ENCODE peak calls at places on chromosomes 4 and X, in ten cellular contexts. U is CD8-positive, alpha-beta memory T cell; H is activated effector memory CD4-positive, alpha-beta T cell treated with Interleukin-2 at 50 U/mL for 16 hours; J is stimulated activated CD4-positive, alpha-beta T cell treated with anti-CD3 and anti-CD28 coated beads, Interleukin-15, amount 100 ng/mL, for 1 hour; V is RPMI7951; I is NCI-H1092 treated with DMSO at 0.1 percent for 48 hours; X is GM04503; C is ureter; W is EL; B is activated CD4-positive, alpha-beta T cell treated with anti-CD3 and anti-CD28 coated beads, Interleukin-2, amount 10 ng/mL, durations not matched to agents 7 days and 5 days. L is an unnamed sample.

GRCh38 chr4:90095000-90095399 is 32.2 kb upstream of the CCSER1 start:
- DNase-seq in U (no peak), H (no peak), J (no peak), V (no peak), I (no peak), X (no peak), C (no peak), W (no peak), B (no peak), L (no peak)

GRCh38 chrX:152155766-152156310 is 17.5 kb upstream of the MAGEA10 start:
- DNase-seq in U (no peak), H (no peak), J (no peak), V (no peak), I (no peak), X (no peak), C (no peak), W (no peak), B (no peak), L (no peak)

GRCh38 chrX:22095306-22095705 is 63.2 kb downstream of the PHEX start:
- DNase-seq in U (no peak), H (no peak), J (no peak), V (peak; percentile 75), I (no peak), X (no peak), C (no peak), W (no peak), B (no peak), L (no peak)

GRCh38 chrX:37684426-37684825 is 1.2 kb upstream of the XK start:
- DNase-seq in U (no peak), H (no peak), J (no peak), V (no peak), I (no peak), X (no peak), C (no peak), W (no peak), B (no peak), L (no peak)

GRCh38 chrX:108304210-108304609 is 134.0 kb downstream of the COL4A6 start:
- DNase-seq in U (no peak), H (no peak), J (no peak), V (no peak), I (peak; percentile 50), X (no peak), C (no peak), W (no peak), B (no peak), L (no peak)

GRCh38 chrX:154373340-154374306 is 811 bp downstream of the FLNA start:
- DNase-seq in U (no peak), H (no peak), J (no peak), V (peak; percentile 77), I (peak; percentile 51), X (no peak), C (peak; percentile 75), W (peak; percentile 87), B (peak; percentile 37), L (no peak)

GRCh38 chrX:2707334-2707760 is 16.3 kb downstream of the CD99 start:
- DNase-seq in U (peak; percentile 37), H (peak; percentile 43), J (peak; percentile 25), V (peak; percentile 97), I (no peak), X (peak; percentile 91), C (peak; percentile 67), W (peak; percentile 96), B (peak; percentile 59), L (peak; percentile 72)

GRCh38 chr4:93876739-93877138 is 48.2 kb downstream of the ATOH1 start:
- DNase-seq in U (no peak), H (no peak), J (no peak), V (no peak), I (no peak), X (no peak), C (no peak), W (no peak), B (no peak), L (no peak)

GRCh38 chrX:104618106-104618895 is 52.3 kb downstream of the IL1RAPL2 start:
- DNase-seq in U (no peak), H (no peak), J (no peak), V (no peak), I (no peak), X (no peak), C (no peak), W (no peak), B (no peak), L (no peak)

GRCh38 chrX:6505960-6506359 is 29.0 kb downstream of the VCX3A start:
- DNase-seq in U (no peak), H (no peak), J (no peak), V (no peak), I (no peak), X (no peak), C (no peak), W (no peak), B (no peak), L (no peak)

GRCh38 chr4:173231916-173232315 is 63.3 kb downstream of the GALNT7 start:
- DNase-seq in U (no peak), H (no peak), J (no peak), V (peak; percentile 17), I (peak; percentile 29), X (no peak), C (no peak), W (peak; percentile 15), B (no peak), L (no peak)

GRCh38 chr4:174214102-174214878 is 69.2 kb downstream of the FBXO8 start:
- DNase-seq in U (no peak), H (no peak), J (no peak), V (no peak), I (no peak), X (no peak), C (no peak), W (no peak), B (peak; percentile 24), L (peak; percentile 29)

GRCh38 chr4:71239365-71239764 is 99.5 kb upstream of the SLC4A4 start:
- DNase-seq in U (no peak), H (no peak), J (no peak), V (no peak), I (no peak), X (no peak), C (no peak), W (peak; percentile 61), B (no peak), L (no peak)

GRCh38 chrX:124023838-124024238 is 62.3 kb downstream of the STAG2 start:
- DNase-seq in U (no peak), H (no peak), J (no peak), V (peak; percentile 1), I (no peak), X (peak; percentile 18), C (no peak), W (peak; percentile 21), B (no peak), L (no peak)

GRCh38 chrX:124045109-124045508 is 83.6 kb downstream of the STAG2 start:
- DNase-seq in U (no peak), H (no peak), J (no peak), V (no peak), I (no peak), X (no peak), C (no peak), W (no peak), B (no peak), L (no peak)

GRCh38 chr4:118865091-118865708 is 23.5 kb upstream of the SYNPO2 start:
- DNase-seq in U (peak; percentile 11), H (no peak), J (no peak), V (peak; percentile 67), I (peak; percentile 72), X (no peak), C (peak; percentile 52), W (peak; percentile 47), B (peak; percentile 33), L (peak; percentile 31)

GRCh38 chr4:142846729-142847606 is 867 bp upstream of the INPP4B start:
- DNase-seq in U (peak; percentile 52), H (peak; percentile 65), J (peak; percentile 55), V (no peak), I (peak; percentile 18), X (no peak), C (peak; percentile 56), W (no peak), B (peak; percentile 84), L (peak; percentile 84)

L was measured in activated CD8-positive, alpha-beta T cell treated with anti-CD3 and anti-CD28 coated beads, Interleukin-2, amount 10 ng/mL, durations not matched to agents 7 days and 5 days.